ENCODE peak calls at places on chromosomes 1 and 21, in four cellular contexts. One of them, this sample, is unnamed.

GRCh38 chr1:39791838-39792237 is 3.2 kb upstream of the BMP8B start:
- DNase-seq in EL: no peak
- DNase-seq in stimulated activated naive CD4-positive, alpha-beta T cell: no peak
- DNase-seq in CD8-positive, alpha-beta memory T cell: no peak
- DNase-seq in this sample: no peak

GRCh38 chr1:201468501-201468843 is 516 bp downstream of the PHLDA3 start:
- DNase-seq in EL: peak; percentile 34
- DNase-seq in stimulated activated naive CD4-positive, alpha-beta T cell: no peak
- DNase-seq in CD8-positive, alpha-beta memory T cell: no peak
- DNase-seq in this sample: no peak

GRCh38 chr1:3678361-3679097 is 26.2 kb downstream of the TP73 start:
- DNase-seq in EL: no peak
- DNase-seq in stimulated activated naive CD4-positive, alpha-beta T cell: no peak
- DNase-seq in CD8-positive, alpha-beta memory T cell: no peak
- DNase-seq in this sample: no peak

GRCh38 chr1:228096416-228097332 is 6.5 kb downstream of the C1orf35 start:
- DNase-seq in EL: no peak
- DNase-seq in stimulated activated naive CD4-positive, alpha-beta T cell: no peak
- DNase-seq in CD8-positive, alpha-beta memory T cell: no peak
- DNase-seq in this sample: no peak

GRCh38 chr1:239505094-239505493 is 118.7 kb downstream of the CHRM3 start:
- DNase-seq in EL: no peak
- DNase-seq in stimulated activated naive CD4-positive, alpha-beta T cell: no peak
- DNase-seq in CD8-positive, alpha-beta memory T cell: no peak
- DNase-seq in this sample: no peak

GRCh38 chr21:39908265-39908923 is 41.2 kb downstream of the PCP4 start:
- DNase-seq in EL: no peak
- DNase-seq in stimulated activated naive CD4-positive, alpha-beta T cell: no peak
- DNase-seq in CD8-positive, alpha-beta memory T cell: no peak
- DNase-seq in this sample: no peak

GRCh38 chr1:9066945-9067807 is 2.3 kb downstream of the SLC2A5 start:
- DNase-seq in EL: peak; percentile 95
- DNase-seq in stimulated activated naive CD4-positive, alpha-beta T cell: no peak
- DNase-seq in CD8-positive, alpha-beta memory T cell: no peak
- DNase-seq in this sample: no peak

GRCh38 chr1:33320619-33321165 is at the start of gene A3GALT2:
- DNase-seq in EL: no peak
- DNase-seq in stimulated activated naive CD4-positive, alpha-beta T cell: no peak
- DNase-seq in CD8-positive, alpha-beta memory T cell: no peak
- DNase-seq in this sample: no peak

GRCh38 chr1:36804669-36805314 is 229.5 kb downstream of the GRIK3 start:
- DNase-seq in EL: no peak
- DNase-seq in stimulated activated naive CD4-positive, alpha-beta T cell: no peak
- DNase-seq in CD8-positive, alpha-beta memory T cell: no peak
- DNase-seq in this sample: no peak

GRCh38 chr1:172547071-172547470 is 14.1 kb downstream of the SUCO start:
- DNase-seq in EL: peak; percentile 41
- DNase-seq in stimulated activated naive CD4-positive, alpha-beta T cell: no peak
- DNase-seq in CD8-positive, alpha-beta memory T cell: no peak
- DNase-seq in this sample: no peak

GRCh38 chr1:162018418-162018817 is 5.3 kb downstream of the OLFML2B start:
- DNase-seq in EL: no peak
- DNase-seq in stimulated activated naive CD4-positive, alpha-beta T cell: no peak
- DNase-seq in CD8-positive, alpha-beta memory T cell: no peak
- DNase-seq in this sample: no peak

GRCh38 chr1:235461954-235462353 is 42.3 kb downstream of the B3GALNT2 start:
- DNase-seq in EL: no peak
- DNase-seq in stimulated activated naive CD4-positive, alpha-beta T cell: no peak
- DNase-seq in CD8-positive, alpha-beta memory T cell: no peak
- DNase-seq in this sample: no peak

GRCh38 chr1:209505044-209505443 is 78.5 kb upstream of the CAMK1G start:
- DNase-seq in EL: peak; percentile 84
- DNase-seq in stimulated activated naive CD4-positive, alpha-beta T cell: no peak
- DNase-seq in CD8-positive, alpha-beta memory T cell: no peak
- DNase-seq in this sample: no peak